ENCODE peak calls at places on chromosomes 12 and 14, in six cellular contexts. N is substantia nigra, M is upper lobe of right lung, C is colonic mucosa, G is kidney, J is psoas muscle. P is an unnamed sample.

GRCh38 chr12:70962226-70962794 is 41.8 kb upstream of the PTPRR start:
- DNase-seq in G (no peak), J (no peak), N (no peak), M (no peak), C (no peak), P (no peak)

GRCh38 chr12:50633950-50634349 is 129.2 kb downstream of the DIP2B start:
- DNase-seq in M (no peak), J (no peak), C (no peak), G (no peak), N (no peak), P (no peak)

GRCh38 chr12:52207895-52208294 is 16.1 kb upstream of the KRT80 start:
- DNase-seq in G (peak; percentile 91), J (peak; percentile 84), N (no peak), M (peak; percentile 69), C (no peak), P (no peak)

GRCh38 chr12:132194056-132194455 is 49.8 kb downstream of the NOC4L start:
- DNase-seq in J (no peak), G (no peak), N (no peak), C (no peak), M (no peak), P (no peak)

GRCh38 chr12:15842106-15842505 is 40.1 kb upstream of the STRAP start:
- DNase-seq in M (no peak), J (no peak), G (no peak), C (no peak), N (no peak), P (peak; percentile 27)

GRCh38 chr14:24996930-24997329 is 53.0 kb downstream of the STXBP6 start:
- DNase-seq in G (no peak), C (no peak), N (no peak), J (no peak), M (no peak), P (no peak)

GRCh38 chr14:90991690-90992443 is 68.6 kb downstream of the RPS6KA5 start:
- DNase-seq in J (no peak), C (no peak), N (no peak), G (no peak), M (no peak), P (no peak)

GRCh38 chr14:65110525-65110924 is 8.2 kb upstream of the MAX start:
- DNase-seq in N (no peak), G (no peak), C (no peak), J (no peak), M (no peak), P (no peak)

GRCh38 chr14:54603362-54603761 is 36.4 kb downstream of the SAMD4A start:
- DNase-seq in N (no peak), M (no peak), J (no peak), C (no peak), G (no peak), P (peak; percentile 44)

GRCh38 chr12:50271724-50272247 is 11.5 kb downstream of the LIMA1 start:
- DNase-seq in G (no peak), C (no peak), J (no peak), N (no peak), M (no peak), P (no peak)

GRCh38 chr12:88553941-88554658 is 26.2 kb downstream of the KITLG start:
- DNase-seq in M (no peak), G (no peak), J (no peak), N (no peak), C (no peak), P (no peak)

GRCh38 chr12:111748195-111748803 is 18.4 kb upstream of the ALDH2 start:
- DNase-seq in N (no peak), G (peak; percentile 44), C (no peak), M (no peak), J (no peak), P (no peak)

GRCh38 chr12:25477217-25477616 is 75.9 kb downstream of the LMNTD1 start:
- DNase-seq in J (no peak), M (no peak), G (no peak), N (no peak), C (no peak), P (no peak)

GRCh38 chr12:53804429-53804828 is 52.6 kb upstream of the CISTR start:
- DNase-seq in J (no peak), N (no peak), M (no peak), G (no peak), C (no peak), P (no peak)

GRCh38 chr12:128818065-128819022 is 5.4 kb downstream of the SLC15A4 start:
- DNase-seq in J (no peak), G (no peak), C (no peak), M (no peak), N (no peak), P (no peak)

GRCh38 chr14:97943619-97944018 is 1146.4 kb downstream of the VRK1 start:
- DNase-seq in M (no peak), G (no peak), C (no peak), N (no peak), J (no peak), P (no peak)

GRCh38 chr12:97435153-97435552 is 27.5 kb upstream of the RMST start:
- DNase-seq in G (no peak), J (no peak), M (no peak), N (no peak), C (no peak), P (no peak)

GRCh38 chr14:100645200-100645985 is 58.2 kb upstream of the BEGAIN start:
- DNase-seq in J (peak; percentile 72), C (peak; percentile 97), G (no peak), M (peak; percentile 92), N (no peak), P (peak; percentile 27)

GRCh38 chr14:55059333-55059732 is 7.9 kb downstream of the MAPK1IP1L start:
- DNase-seq in M (no peak), N (no peak), J (no peak), G (no peak), C (no peak), P (no peak)

GRCh38 chr14:32306549-32306948 is 22.5 kb upstream of the AKAP6 start:
- DNase-seq in J (no peak), M (no peak), G (no peak), C (no peak), N (no peak), P (no peak)

GRCh38 chr14:90061849-90062794 is at the start of gene KCNK13:
- DNase-seq in N (no peak), M (no peak), J (peak; percentile 13), C (peak; percentile 23), G (no peak), P (no peak)

GRCh38 chr12:121580959-121581680 is at the start of gene KDM2B:
- DNase-seq in M (no peak), J (no peak), C (peak; percentile 45), G (no peak), N (no peak), P (no peak)

GRCh38 chr14:88326352-88327103 is 3.5 kb upstream of the KCNK10 start:
- DNase-seq in C (no peak), G (no peak), N (no peak), J (no peak), M (no peak), P (no peak)

GRCh38 chr12:109357032-109357431 is 9.3 kb downstream of the MYO1H start:
- DNase-seq in G (no peak), C (no peak), M (no peak), N (no peak), J (no peak), P (no peak)

GRCh38 chr12:93125126-93125525 is 196.0 kb upstream of the EEA1 start:
- DNase-seq in M (no peak), C (no peak), N (no peak), J (no peak), G (no peak), P (no peak)

GRCh38 chr12:25590021-25590721 is 37.1 kb upstream of the LMNTD1 start:
- DNase-seq in M (no peak), C (no peak), J (no peak), N (no peak), G (no peak), P (no peak)

GRCh38 chr12:50241178-50241577 is 42.1 kb downstream of the LIMA1 start:
- DNase-seq in G (no peak), N (no peak), M (no peak), C (no peak), J (no peak), P (no peak)

GRCh38 chr14:90397401-90398314 is 829 bp downstream of the CALM1 start:
- DNase-seq in J (peak; percentile 67), G (peak; percentile 91), N (peak; percentile 22), C (peak; percentile 76), M (peak; percentile 85), P (no peak)

GRCh38 chr12:79547044-79547734 is 143.6 kb downstream of the PAWR start:
- DNase-seq in J (no peak), C (peak; percentile 38), N (no peak), G (no peak), M (no peak), P (peak; percentile 95)

GRCh38 chr12:59651230-59651920 is 55.5 kb downstream of the SLC16A7 start:
- DNase-seq in J (no peak), G (no peak), C (no peak), N (no peak), M (no peak), P (peak; percentile 18)
- H3K27ac ChIP-seq in J (no peak overlapping the region), G (peak overlapping the region; percentile 81), C (no peak overlapping the region), N (no peak overlapping the region), M (no peak overlapping the region), P (peak overlapping the region; percentile 23)

GRCh38 chr14:103534576-103535061 is 5.6 kb downstream of the TRMT61A start:
- DNase-seq in J (peak; percentile 24), M (no peak), G (peak; percentile 68), N (no peak), C (no peak), P (no peak)
- H3K27ac ChIP-seq in J (no peak overlapping the region), M (no peak overlapping the region), G (no peak overlapping the region), N (no peak overlapping the region), C (peak overlapping the region; percentile 44), P (no peak overlapping the region)

DNA sequence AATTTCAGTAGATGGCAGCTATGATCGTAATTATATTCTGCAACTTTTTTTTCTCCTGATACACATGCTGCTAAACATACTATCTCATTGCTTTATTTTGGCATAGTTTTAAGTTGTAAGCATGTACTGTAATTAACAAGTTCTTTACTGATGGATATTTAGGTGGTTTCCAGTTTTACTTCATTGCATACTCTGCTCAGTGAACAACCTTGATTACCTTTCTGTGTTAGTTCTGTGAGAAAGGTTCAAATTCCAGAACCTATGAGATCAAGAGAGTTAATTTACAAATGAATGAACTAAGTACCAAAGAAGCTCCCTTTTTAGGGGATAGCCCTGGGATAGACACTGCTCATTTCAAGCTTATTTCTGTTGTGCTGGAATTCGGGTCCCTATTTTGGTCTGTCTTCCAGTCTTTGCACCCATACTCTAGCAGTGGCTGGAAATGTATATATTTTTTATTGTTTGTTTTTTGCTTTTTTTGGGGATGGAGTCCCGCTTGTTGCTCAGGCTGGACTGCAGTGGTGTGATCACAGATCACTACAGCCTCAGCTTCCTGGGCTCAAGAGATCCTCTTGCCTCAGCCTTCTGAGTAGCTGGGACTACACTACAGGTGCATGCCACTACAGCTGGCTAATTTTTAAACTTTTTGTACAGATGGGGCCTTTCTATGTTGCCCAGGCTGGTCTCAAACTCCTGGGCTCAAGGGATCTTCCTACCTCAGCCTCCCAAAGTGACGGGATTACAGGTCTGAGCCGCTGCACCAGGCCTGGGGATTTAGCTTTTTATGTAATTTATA is 10.6 kb downstream of the PAPOLA start:
- DNase-seq in J (no peak), N (no peak), M (no peak), C (no peak), G (no peak), P (no peak)
- H3K27ac ChIP-seq in J (no peak overlapping the region), N (no peak overlapping the region), M (no peak overlapping the region), C (no peak overlapping the region), G (no peak overlapping the region), P (no peak overlapping the region)

GRCh38 chr12:28708918-28709371 is 440.1 kb upstream of the FAR2 start:
- DNase-seq in J (no peak), M (no peak), G (no peak), C (no peak), N (no peak), P (no peak)
- H3K27ac ChIP-seq in J (no peak overlapping the region), M (no peak overlapping the region), G (no peak overlapping the region), C (no peak overlapping the region), N (no peak overlapping the region), P (no peak overlapping the region)

P was measured in epithelial cell of prostate.